ENCODE peak calls at places on chromosomes 7 and 10, in ten cellular contexts. E is foreskin fibroblast, Y is psoas muscle, N is endothelial cell of umbilical vein, T is coronary artery, K is choroid plexus epithelial cell, J is suprapubic skin, B is GM23338, H is right atrium auricular region, D is Caco-2. F is an unnamed sample.

GRCh38 chr10:19985745-19986144 is 169.5 kb downstream of the PLXDC2 start:
- DNase-seq in Y (no peak), N (no peak), T (no peak), B (no peak), K (no peak), E (no peak), H (no peak), J (no peak), D (no peak), F (no peak)

GRCh38 chr10:23439920-23440875 is 1.3 kb downstream of the OTUD1 start:
- DNase-seq in J (peak), E (peak), K (peak), N (peak), B (peak), D (no peak), Y (peak), T (peak), H (no peak), F (peak)

GRCh38 chr10:69831231-69831855 is 29.6 kb downstream of the COL13A1 start:
- DNase-seq in K (peak), J (no peak), N (no peak), H (no peak), B (no peak), D (no peak), T (no peak), Y (no peak), E (no peak), F (peak)

GRCh38 chr7:155857141-155857540 is 44.9 kb upstream of the SHH start:
- DNase-seq in Y (no peak), B (no peak), T (peak), E (no peak), J (peak), D (no peak), N (no peak), H (no peak), K (no peak), F (no peak)

GRCh38 chr7:127817466-127817865 is 165.5 kb downstream of the SND1 start:
- DNase-seq in D (no peak), B (no peak), Y (no peak), J (no peak), N (no peak), H (no peak), K (no peak), T (no peak), E (no peak), F (peak)

GRCh38 chr7:139034855-139035587 is 821 bp downstream of the ZC3HAV1L start:
- DNase-seq in T (peak), E (peak), B (peak), Y (no peak), H (no peak), K (peak), D (peak), J (peak), N (peak), F (peak)

GRCh38 chr10:49605177-49605938 is 4.8 kb upstream of the SLC18A3 start:
- DNase-seq in D (no peak), E (no peak), B (no peak), T (peak), K (no peak), H (no peak), N (no peak), J (peak), Y (peak), F (no peak)

GRCh38 chr10:110413903-110414562 is 83.7 kb upstream of the DUSP5 start:
- DNase-seq in Y (no peak), K (peak), D (no peak), J (no peak), H (no peak), N (no peak), B (no peak), E (no peak), T (no peak), F (no peak)

GRCh38 chr7:43855176-43855575 is 14.1 kb downstream of the MRPS24 start:
- DNase-seq in H (no peak), K (no peak), Y (no peak), T (no peak), E (no peak), J (no peak), B (no peak), N (no peak), D (no peak), F (no peak)

GRCh38 chr10:6153845-6154244 is 48.9 kb upstream of the PFKFB3 start:
- DNase-seq in E (no peak), B (no peak), N (no peak), T (no peak), D (no peak), Y (no peak), H (no peak), J (no peak), K (no peak), F (no peak)

GRCh38 chr7:64880322-64881297 is 22.5 kb upstream of the ZNF273 start:
- DNase-seq in Y (no peak), N (no peak), H (peak), B (no peak), T (no peak), J (peak), D (no peak), K (no peak), E (no peak), F (no peak)

GRCh38 chr7:132066776-132067175 is 509.5 kb downstream of the PLXNA4 start:
- DNase-seq in T (peak), E (peak), N (no peak), H (peak), K (peak), B (no peak), Y (peak), J (no peak), D (no peak), F (peak)

GRCh38 chr7:55308186-55308929 is 56.8 kb upstream of the LANCL2 start:
- DNase-seq in B (no peak), T (no peak), K (peak), H (no peak), J (no peak), Y (no peak), D (peak), E (peak), N (no peak), F (peak)

GRCh38 chr7:46226860-46227259 is 305.8 kb upstream of the IGFBP3 start:
- DNase-seq in H (no peak), Y (no peak), D (no peak), B (no peak), J (no peak), N (no peak), E (peak), T (no peak), K (peak), F (no peak)

GRCh38 chr10:123087348-123087747 is 48.4 kb upstream of the HMX3 start:
- DNase-seq in N (no peak), E (no peak), K (no peak), J (no peak), B (no peak), T (no peak), D (no peak), H (no peak), Y (no peak), F (no peak)

GRCh38 chr7:6546852-6547251 is 4.4 kb downstream of the GRID2IP start:
- DNase-seq in T (no peak), H (no peak), K (no peak), D (no peak), E (no peak), B (peak), J (no peak), N (no peak), Y (no peak), F (no peak)

GRCh38 chr10:101161494-101162299 is 30.6 kb downstream of the TLX1 start:
- DNase-seq in B (peak), J (peak), N (peak), Y (peak), K (peak), D (peak), T (no peak), H (peak), E (peak), F (peak)

GRCh38 chr10:130512936-130513335 is 376.7 kb downstream of the GLRX3 start:
- DNase-seq in B (no peak), J (no peak), H (no peak), Y (no peak), N (no peak), D (no peak), E (no peak), T (no peak), K (no peak), F (no peak)

GRCh38 chr7:127959770-127960169 is 71.5 kb downstream of the LRRC4 start:
- DNase-seq in N (no peak), B (no peak), H (no peak), E (no peak), Y (no peak), K (no peak), J (no peak), T (no peak), D (no peak), F (no peak)

GRCh38 chr7:99106869-99107268 is 37.0 kb downstream of the SMURF1 start:
- DNase-seq in Y (no peak), T (no peak), N (peak), D (no peak), J (no peak), E (no peak), B (no peak), H (no peak), K (no peak), F (no peak)

GRCh38 chr7:151453326-151453791 is 13.4 kb upstream of the CRYGN start:
- DNase-seq in J (peak), N (no peak), D (no peak), K (no peak), E (no peak), B (no peak), H (peak), T (peak), Y (peak), F (no peak)

GRCh38 chr10:89100680-89101079 is 106.4 kb downstream of the CH25H start:
- DNase-seq in J (no peak), T (no peak), E (peak), D (no peak), K (peak), B (no peak), N (no peak), H (no peak), Y (no peak), F (peak)

GRCh38 chr10:130436633-130437032 is 300.4 kb downstream of the GLRX3 start:
- DNase-seq in D (no peak), K (no peak), J (no peak), E (no peak), B (no peak), N (no peak), H (peak), Y (no peak), T (peak), F (no peak)

GRCh38 chr10:108360187-108360586 is 1195.7 kb upstream of the SORCS1 start:
- DNase-seq in T (no peak), N (no peak), B (no peak), H (no peak), K (peak), Y (no peak), J (no peak), E (peak), D (peak), F (peak)

GRCh38 chr10:43203491-43204393 is 63.1 kb downstream of the RASGEF1A start:
- DNase-seq in B (peak), H (no peak), N (no peak), D (no peak), Y (peak), E (no peak), K (no peak), T (no peak), J (peak), F (no peak)

GRCh38 chr10:119541459-119542356 is 811 bp downstream of the RGS10 start:
- DNase-seq in E (no peak), H (no peak), D (peak), T (no peak), J (no peak), Y (peak), N (no peak), B (peak), K (peak), F (peak)

GRCh38 chr7:27647052-27647451 is 15.6 kb downstream of the HIBADH start:
- DNase-seq in T (no peak), D (no peak), Y (no peak), H (no peak), E (no peak), B (no peak), J (no peak), K (peak), N (no peak), F (peak)

GRCh38 chr10:17238445-17239275 is 10.6 kb downstream of the VIM start:
- DNase-seq in N (peak), E (peak), T (peak), Y (no peak), D (no peak), B (no peak), H (peak), J (peak), K (peak), F (peak)

GRCh38 chr7:156207306-156207705 is 395.0 kb upstream of the SHH start:
- DNase-seq in Y (no peak), J (no peak), B (no peak), D (no peak), T (no peak), N (no peak), E (no peak), H (no peak), K (no peak), F (no peak)

GRCh38 chr7:100786323-100786722 is 41.0 kb downstream of the EPHB4 start:
- DNase-seq in J (no peak), B (no peak), T (no peak), D (no peak), N (no peak), H (no peak), Y (no peak), K (no peak), E (no peak), F (no peak)

GRCh38 chr10:132065491-132066105 is at the start of gene JAKMIP3:
- DNase-seq in Y (peak), H (peak), E (peak), B (peak), T (peak), J (peak), D (peak), N (peak), K (peak), F (peak)

GRCh38 chr7:105046414-105046813 is 32.4 kb downstream of the KMT2E start:
- DNase-seq in K (peak), N (no peak), E (peak), Y (no peak), T (no peak), H (no peak), D (no peak), B (no peak), J (no peak), F (peak)

GRCh38 chr10:71138126-71138860 is 74.1 kb upstream of the UNC5B start:
- DNase-seq in D (no peak), J (no peak), E (no peak), K (no peak), Y (no peak), N (no peak), H (no peak), T (no peak), B (no peak), F (no peak)

GRCh38 chr7:94031865-94032264 is 27.7 kb upstream of the BET1 start:
- DNase-seq in D (no peak), J (no peak), H (no peak), K (no peak), B (no peak), T (no peak), E (no peak), N (no peak), Y (no peak), F (no peak)

GRCh38 chr7:24981544-24981951 is 1.6 kb upstream of the OSBPL3 start:
- DNase-seq in D (peak), J (peak), T (peak), H (peak), N (peak), Y (peak), B (peak), K (peak), E (peak), F (peak)
- H3K4me3 ChIP-seq in D (peak), J (peak), T (peak), H (peak), N (peak), Y (peak), B (peak), K (peak), E (peak), F (peak)

DNA sequence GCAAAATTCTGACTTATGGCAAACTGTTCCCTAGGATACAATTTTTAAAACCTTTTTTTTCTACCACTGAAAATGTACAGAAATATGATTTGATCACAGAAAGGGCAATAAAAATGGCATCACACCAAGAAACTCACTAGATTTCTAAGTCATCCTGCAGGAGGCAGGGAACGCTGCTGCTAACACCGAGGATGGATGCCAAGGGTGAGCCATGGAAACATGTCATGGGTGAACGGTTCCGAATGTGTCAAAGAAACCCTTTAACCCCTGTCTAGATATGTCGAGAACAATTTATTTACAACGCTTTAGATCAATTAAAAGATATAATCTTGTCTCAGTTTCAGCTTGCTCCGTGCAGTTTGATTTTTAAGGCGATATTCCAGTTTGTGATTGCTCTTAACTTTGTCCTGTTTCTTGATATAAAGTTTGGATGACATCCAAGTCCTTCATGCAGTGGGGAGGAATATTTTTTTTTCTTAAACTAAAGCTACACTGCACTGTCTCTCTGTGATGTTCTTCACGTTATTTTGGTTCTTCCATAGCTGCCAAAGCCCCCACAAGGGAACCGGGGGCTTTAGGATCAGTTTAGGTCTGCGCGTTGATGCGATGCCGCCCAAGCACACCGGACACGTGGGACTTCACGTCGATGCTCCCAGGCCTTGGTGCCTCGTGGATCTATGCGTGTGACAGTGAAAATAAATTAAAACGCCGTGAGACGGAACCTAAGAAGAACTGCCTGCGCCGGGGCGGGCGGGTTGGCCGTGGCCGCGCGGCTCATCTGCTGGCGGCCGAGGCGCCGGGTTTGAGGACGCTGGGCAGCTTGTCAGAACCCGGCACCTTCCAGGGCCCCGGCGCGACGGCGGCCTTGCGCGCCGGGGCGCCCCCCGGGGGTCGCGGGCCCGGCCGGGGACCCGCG is 220.2 kb downstream of the PHTF2 start:
- DNase-seq in K (peak), H (peak), B (peak), T (no peak), Y (peak), J (no peak), N (peak), E (peak), D (peak), F (peak)
- TF ChIP-seq CTCF in K (peak), H (peak), B (peak), T (no peak), Y (peak), J (no peak), N (no peak), E (no peak), D (no peak), F (peak)

GRCh38 chr7:1396195-1396594 is 63.1 kb downstream of the MICALL2 start:
- DNase-seq in N (no peak), T (no peak), H (no peak), Y (no peak), D (no peak), B (no peak), K (no peak), E (no peak), J (no peak), F (no peak)
- H3K4me3 ChIP-seq in N (no peak), T (no peak), H (no peak), Y (no peak), D (no peak), B (no peak), K (no peak), E (no peak), J (no peak), F (no peak)

GRCh38 chr7:17871815-17872533 is 68.3 kb downstream of the SNX13 start:
- DNase-seq in J (no peak), T (no peak), H (no peak), Y (no peak), N (no peak), E (no peak), K (no peak), B (no peak), D (no peak), F (no peak)

GRCh38 chr7:17870406-17870805 is 69.9 kb downstream of the SNX13 start:
- DNase-seq in N (no peak), T (no peak), Y (no peak), K (no peak), E (no peak), B (no peak), J (no peak), D (no peak), H (no peak), F (no peak)
- TF ChIP-seq CTCF in N (no peak), T (no peak), Y (no peak), K (no peak), E (no peak), B (no peak), J (no peak), D (no peak), H (no peak), F (no peak)

F was measured in fibroblast of the aortic adventitia.